ENCODE peak calls at places on chromosomes 5 and 9, in five cellular contexts. J is GM20000, C is nephron progenitor cell, R is GM10248, W is kidney. I is an unnamed sample.
A peak's percentile ranks its signal among the peaks of the same experiment; 100 is the strongest.

GRCh38 chr5:164203581-164204225 is 698.3 kb downstream of the MAT2B start:
- DNase-seq in J (no peak), C (no peak), R (no peak), W (no peak), I (no peak)

GRCh38 chr5:172791726-172792445 is 20.9 kb upstream of the DUSP1 start:
- DNase-seq in J (no peak), C (no peak), R (no peak), W (no peak), I (no peak)

GRCh38 chr9:5435912-5436311 is 1.8 kb downstream of the PLGRKT start:
- DNase-seq in J (no peak), C (no peak), R (no peak), W (no peak), I (no peak)

GRCh38 chr9:132842124-132843005 is 35.7 kb downstream of the AK8 start:
- DNase-seq in J (no peak), C (no peak), R (no peak), W (no peak), I (no peak)

GRCh38 chr9:7452378-7452777 is 347.2 kb downstream of the DMAC1 start:
- DNase-seq in J (no peak), C (no peak), R (no peak), W (no peak), I (no peak)

GRCh38 chr9:125680442-125680841 is 26.6 kb downstream of the MAPKAP1 start:
- DNase-seq in J (no peak), C (no peak), R (no peak), W (no peak), I (no peak)

GRCh38 chr9:70420267-70421019 is 6.0 kb upstream of the KLF9 start:
- DNase-seq in J (no peak), C (peak; percentile 80), R (peak; percentile 27), W (peak; percentile 99), I (peak; percentile 97)

GRCh38 chr9:129714393-129715051 is 38.3 kb downstream of the PTGES start:
- DNase-seq in J (no peak), C (no peak), R (no peak), W (no peak), I (no peak)

GRCh38 chr5:171907731-171908343 is 98.6 kb downstream of the FBXW11 start:
- DNase-seq in J (peak; percentile 28), C (peak; percentile 57), R (peak; percentile 25), W (no peak), I (peak; percentile 51)

GRCh38 chr5:92941806-92942205 is 639.2 kb downstream of the NR2F1-AS1 start:
- DNase-seq in J (no peak), C (no peak), R (no peak), W (no peak), I (no peak)

GRCh38 chr5:172542651-172543131 is 88.4 kb upstream of the SH3PXD2B start:
- DNase-seq in J (no peak), C (no peak), R (no peak), W (no peak), I (no peak)

GRCh38 chr5:88675758-88676636 is 207.0 kb downstream of the MEF2C start:
- DNase-seq in J (no peak), C (peak; percentile 60), R (no peak), W (peak; percentile 76), I (no peak)

GRCh38 chr5:76256116-76256889 is 146.8 kb upstream of the IQGAP2 start:
- DNase-seq in J (peak; percentile 67), C (peak; percentile 61), R (peak; percentile 62), W (no peak), I (peak; percentile 69)

GRCh38 chr5:157857821-157858526 is 971 bp downstream of the CLINT1 start:
- DNase-seq in J (peak; percentile 36), C (no peak), R (no peak), W (no peak), I (no peak)

GRCh38 chr9:96450613-96451544 is 910 bp downstream of the HABP4 start:
- DNase-seq in J (peak; percentile 44), C (peak; percentile 52), R (peak; percentile 33), W (peak; percentile 81), I (peak; percentile 33)

GRCh38 chr9:115691097-115691496 is 462.5 kb upstream of the PAPPA start:
- DNase-seq in J (no peak), C (no peak), R (no peak), W (no peak), I (no peak)

GRCh38 chr5:75341934-75342333 is 4.9 kb downstream of the HMGCR start:
- DNase-seq in J (no peak), C (no peak), R (no peak), W (no peak), I (no peak)

GRCh38 chr5:112077180-112077579 is 320.2 kb upstream of the NREP start:
- DNase-seq in J (peak; percentile 10), C (no peak), R (peak; percentile 13), W (no peak), I (no peak)

GRCh38 chr5:108634951-108635288 is 112.8 kb upstream of the FER start:
- DNase-seq in J (peak; percentile 21), C (no peak), R (peak; percentile 35), W (no peak), I (no peak)

GRCh38 chr5:110361501-110361900 is 365.0 kb downstream of the TMEM232 start:
- DNase-seq in J (no peak), C (no peak), R (no peak), W (no peak), I (no peak)

GRCh38 chr5:79170661-79171060 is 59.1 kb downstream of the BHMT start:
- DNase-seq in J (no peak), C (no peak), R (no peak), W (no peak), I (no peak)

GRCh38 chr5:134110382-134110781 is 4.1 kb upstream of the TCF7 start:
- DNase-seq in J (no peak), C (no peak), R (peak; percentile 35), W (no peak), I (no peak)

GRCh38 chr5:61702784-61703183 is 370.7 kb downstream of the ZSWIM6 start:
- DNase-seq in J (no peak), C (no peak), R (no peak), W (no peak), I (no peak)

GRCh38 chr5:61349935-61350334 is 17.9 kb downstream of the ZSWIM6 start:
- DNase-seq in J (no peak), C (no peak), R (no peak), W (no peak), I (no peak)

GRCh38 chr9:37678789-37679273 is 28.1 kb downstream of the FRMPD1 start:
- DNase-seq in J (no peak), C (no peak), R (no peak), W (no peak), I (no peak)

GRCh38 chr5:142686968-142687367 is 1.1 kb upstream of the FGF1 start:
- DNase-seq in J (no peak), C (no peak), R (no peak), W (no peak), I (no peak)

DNA sequence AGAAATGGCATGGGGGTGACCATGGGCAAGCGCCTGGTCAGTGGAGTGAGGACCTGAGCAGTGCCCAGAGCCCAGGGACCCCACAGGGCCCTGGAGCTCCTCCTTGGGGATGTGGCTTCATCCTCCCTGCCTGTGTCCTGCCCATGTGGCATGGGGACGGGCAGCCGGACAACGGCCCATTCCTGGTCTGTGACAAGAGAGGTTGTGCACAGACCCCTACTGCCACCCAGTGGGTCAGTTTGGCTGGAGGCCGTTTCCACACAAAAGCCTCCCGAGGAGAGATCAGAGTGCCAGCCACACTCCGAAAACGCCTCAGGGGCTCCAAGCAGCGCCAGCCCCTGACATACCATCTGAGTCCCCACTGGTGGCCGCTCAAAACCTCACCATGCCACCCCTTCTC is 19.8 kb downstream of the SLC6A18 start:
- DNase-seq in J (no peak), C (no peak), R (no peak), W (no peak), I (peak; percentile 11)
- TF ChIP-seq CTCF in J (no peak), C (no peak), R (no peak), W (no peak), I (no peak)

GRCh38 chr5:32476891-32477290 is 32.4 kb upstream of the ZFR start:
- DNase-seq in J (no peak), C (no peak), R (no peak), W (no peak), I (no peak)

GRCh38 chr5:32475338-32476097 is 31.0 kb upstream of the ZFR start:
- DNase-seq in J (no peak), C (peak; percentile 58), R (no peak), W (no peak), I (no peak)

GRCh38 chr5:32473072-32473471 is 28.5 kb upstream of the ZFR start:
- DNase-seq in J (no peak), C (no peak), R (no peak), W (no peak), I (no peak)

GRCh38 chr5:32474201-32474854 is 29.8 kb upstream of the ZFR start:
- DNase-seq in J (no peak), C (no peak), R (no peak), W (no peak), I (no peak)

DNA sequence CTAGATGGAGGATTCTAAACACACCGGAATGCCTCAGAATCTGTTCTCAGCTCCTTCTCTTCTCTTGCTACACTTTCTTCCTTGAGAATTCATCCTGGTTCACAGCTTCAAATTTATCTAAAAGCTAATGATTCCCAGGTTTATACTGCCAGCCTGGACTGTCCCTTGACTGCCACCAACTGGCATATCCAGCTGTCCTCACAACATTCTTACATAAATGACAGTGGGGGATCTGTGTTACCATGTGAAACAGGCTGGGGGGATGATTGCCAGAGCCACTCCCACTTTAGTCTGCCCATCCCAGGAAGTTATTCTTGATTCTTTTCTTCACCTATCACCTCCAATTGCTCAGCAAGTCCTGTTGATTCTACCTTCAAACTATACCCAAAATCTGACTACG is 27.2 kb upstream of the ZFR start:
- DNase-seq in J (no peak), C (no peak), R (no peak), W (no peak), I (peak; percentile 21)
- TF ChIP-seq CTCF in J (no peak), C (no peak), R (peak; percentile 6), W (peak; percentile 9), I (peak; percentile 35)

GRCh38 chr9:77946969-77947368 is 84.6 kb downstream of the GNAQ start:
- DNase-seq in J (no peak), C (no peak), R (no peak), W (no peak), I (peak; percentile 64)

GRCh38 chr9:77939149-77939668 is 92.4 kb downstream of the GNAQ start:
- DNase-seq in J (no peak), C (no peak), R (no peak), W (no peak), I (no peak)

GRCh38 chr9:77945798-77946197 is 85.8 kb downstream of the GNAQ start:
- DNase-seq in J (no peak), C (no peak), R (no peak), W (no peak), I (no peak)

GRCh38 chr9:77943053-77943452 is 88.6 kb downstream of the GNAQ start:
- DNase-seq in J (no peak), C (no peak), R (no peak), W (no peak), I (no peak)

GRCh38 chr9:77944556-77945261 is 86.9 kb downstream of the GNAQ start:
- DNase-seq in J (no peak), C (peak; percentile 12), R (no peak), W (no peak), I (peak; percentile 37)
- TF ChIP-seq CTCF in J (no peak), C (peak; percentile 23), R (no peak), W (no peak), I (no peak)

GRCh38 chr5:2334686-2335085 is 416.8 kb downstream of the IRX2 start:
- DNase-seq in J (no peak), C (peak; percentile 41), R (no peak), W (no peak), I (no peak)

GRCh38 chr5:2335156-2335555 is 416.3 kb downstream of the IRX2 start:
- DNase-seq in J (no peak), C (no peak), R (no peak), W (no peak), I (no peak)

GRCh38 chr5:2335727-2336515 is 415.6 kb downstream of the IRX2 start:
- DNase-seq in J (no peak), C (no peak), R (no peak), W (no peak), I (no peak)

GRCh38 chr5:2338686-2339085 is 412.8 kb downstream of the IRX2 start:
- DNase-seq in J (no peak), C (no peak), R (no peak), W (no peak), I (no peak)
- TF ChIP-seq CTCF in J (no peak), C (no peak), R (no peak), W (no peak), I (no peak)

I was measured in body of pancreas.